ENCODE peak calls at places on chromosomes 7 and 10, in five cellular contexts. One of them, this sample, is unnamed.
A peak's percentile ranks its signal among the peaks of the same experiment; 100 is the strongest.

GRCh38 chr7:77461842-77462241 is 45.7 kb upstream of the GSAP start:
- DNase-seq in thoracic aorta: no peak
- DNase-seq in prostate gland: no peak
- DNase-seq in endodermal cell: no peak
- DNase-seq in colonic mucosa: no peak
- DNase-seq in this sample: no peak

GRCh38 chr10:102384053-102384452 is 11.5 kb upstream of the NFKB2 start:
- DNase-seq in thoracic aorta: no peak
- DNase-seq in prostate gland: no peak
- DNase-seq in endodermal cell: peak; percentile 82
- DNase-seq in colonic mucosa: no peak
- DNase-seq in this sample: no peak

GRCh38 chr10:18866852-18867251 is 181.7 kb upstream of the MALRD1 start:
- DNase-seq in thoracic aorta: no peak
- DNase-seq in prostate gland: no peak
- DNase-seq in endodermal cell: no peak
- DNase-seq in colonic mucosa: no peak
- DNase-seq in this sample: no peak

GRCh38 chr7:90211391-90212148 is at the start of gene STEAP2:
- DNase-seq in thoracic aorta: peak; percentile 57
- DNase-seq in prostate gland: peak; percentile 90
- DNase-seq in endodermal cell: peak; percentile 96
- DNase-seq in colonic mucosa: peak; percentile 89
- DNase-seq in this sample: peak; percentile 94

GRCh38 chr7:66205736-66206080 is 574 bp downstream of the TPST1 start:
- DNase-seq in thoracic aorta: no peak
- DNase-seq in prostate gland: no peak
- DNase-seq in endodermal cell: no peak
- DNase-seq in colonic mucosa: no peak
- DNase-seq in this sample: no peak

GRCh38 chr10:33071857-33072256 is 113.8 kb upstream of the ITGB1 start:
- DNase-seq in thoracic aorta: no peak
- DNase-seq in prostate gland: no peak
- DNase-seq in endodermal cell: no peak
- DNase-seq in colonic mucosa: no peak
- DNase-seq in this sample: no peak

GRCh38 chr7:25239888-25240287 is 11.6 kb upstream of the NPVF start:
- DNase-seq in thoracic aorta: no peak
- DNase-seq in prostate gland: no peak
- DNase-seq in endodermal cell: no peak
- DNase-seq in colonic mucosa: no peak
- DNase-seq in this sample: no peak

GRCh38 chr10:111078505-111079185 is 1.8 kb downstream of the ADRA2A start:
- DNase-seq in thoracic aorta: no peak
- DNase-seq in prostate gland: no peak
- DNase-seq in endodermal cell: peak; percentile 71
- DNase-seq in colonic mucosa: no peak
- DNase-seq in this sample: no peak

GRCh38 chr10:132299381-132300336 is 8.1 kb downstream of the STK32C start:
- DNase-seq in thoracic aorta: no peak
- DNase-seq in prostate gland: no peak
- DNase-seq in endodermal cell: peak; percentile 45
- DNase-seq in colonic mucosa: no peak
- DNase-seq in this sample: no peak

GRCh38 chr10:118958984-118959916 is 70.3 kb upstream of the NANOS1 start:
- DNase-seq in thoracic aorta: no peak
- DNase-seq in prostate gland: peak; percentile 32
- DNase-seq in endodermal cell: peak; percentile 49
- DNase-seq in colonic mucosa: no peak
- DNase-seq in this sample: no peak

GRCh38 chr7:44776211-44776610 is 20.3 kb upstream of the PPIA start:
- DNase-seq in thoracic aorta: no peak
- DNase-seq in prostate gland: no peak
- DNase-seq in endodermal cell: no peak
- DNase-seq in colonic mucosa: no peak
- DNase-seq in this sample: no peak

GRCh38 chr7:81111358-81111757 is 192.5 kb upstream of the SEMA3C start:
- DNase-seq in thoracic aorta: no peak
- DNase-seq in prostate gland: no peak
- DNase-seq in endodermal cell: no peak
- DNase-seq in colonic mucosa: no peak
- DNase-seq in this sample: no peak

GRCh38 chr7:1697499-1698125 is 27.5 kb downstream of the ELFN1 start:
- DNase-seq in thoracic aorta: no peak
- DNase-seq in prostate gland: no peak
- DNase-seq in endodermal cell: peak; percentile 53
- DNase-seq in colonic mucosa: no peak
- DNase-seq in this sample: peak; percentile 2

GRCh38 chr7:2527505-2528464 is 8.2 kb downstream of the LFNG start:
- DNase-seq in thoracic aorta: no peak
- DNase-seq in prostate gland: peak; percentile 69
- DNase-seq in endodermal cell: no peak
- DNase-seq in colonic mucosa: peak; percentile 81
- DNase-seq in this sample: peak; percentile 75

GRCh38 chr7:155466814-155467675 is 9.1 kb downstream of the EN2 start:
- DNase-seq in thoracic aorta: no peak
- DNase-seq in prostate gland: no peak
- DNase-seq in endodermal cell: peak; percentile 95
- DNase-seq in colonic mucosa: no peak
- DNase-seq in this sample: no peak

GRCh38 chr7:124536156-124536762 is 229.3 kb downstream of the GPR37 start:
- DNase-seq in thoracic aorta: no peak
- DNase-seq in prostate gland: no peak
- DNase-seq in endodermal cell: no peak
- DNase-seq in colonic mucosa: no peak
- DNase-seq in this sample: no peak

GRCh38 chr10:100304414-100304813 is 17.9 kb upstream of the BLOC1S2 start:
- DNase-seq in thoracic aorta: no peak
- DNase-seq in prostate gland: no peak
- DNase-seq in endodermal cell: no peak
- DNase-seq in colonic mucosa: no peak
- DNase-seq in this sample: no peak

GRCh38 chr7:148296994-148297644 is 293.4 kb upstream of the C7orf33 start:
- DNase-seq in thoracic aorta: no peak
- DNase-seq in prostate gland: no peak
- DNase-seq in endodermal cell: no peak
- DNase-seq in colonic mucosa: no peak
- DNase-seq in this sample: peak; percentile 11

GRCh38 chr10:111114931-111115500 is 38.2 kb downstream of the ADRA2A start:
- DNase-seq in thoracic aorta: no peak
- DNase-seq in prostate gland: no peak
- DNase-seq in endodermal cell: peak; percentile 46
- DNase-seq in colonic mucosa: no peak
- DNase-seq in this sample: no peak

GRCh38 chr7:139915864-139916716 is 87.0 kb downstream of the TBXAS1 start:
- DNase-seq in thoracic aorta: peak; percentile 13
- DNase-seq in prostate gland: peak; percentile 39
- DNase-seq in endodermal cell: no peak
- DNase-seq in colonic mucosa: peak; percentile 30
- DNase-seq in this sample: no peak

GRCh38 chr10:78258303-78259030 is 224.8 kb downstream of the RPS24 start:
- DNase-seq in thoracic aorta: no peak
- DNase-seq in prostate gland: no peak
- DNase-seq in endodermal cell: no peak
- DNase-seq in colonic mucosa: no peak
- DNase-seq in this sample: no peak

GRCh38 chr10:103712146-103712545 is 143.2 kb downstream of the SH3PXD2A start:
- DNase-seq in thoracic aorta: no peak
- DNase-seq in prostate gland: no peak
- DNase-seq in endodermal cell: no peak
- DNase-seq in colonic mucosa: no peak
- DNase-seq in this sample: no peak

GRCh38 chr10:46541017-46541661 is 15.3 kb downstream of the GPRIN2 start:
- DNase-seq in thoracic aorta: no peak
- DNase-seq in prostate gland: no peak
- DNase-seq in endodermal cell: peak; percentile 95
- DNase-seq in colonic mucosa: peak; percentile 71
- DNase-seq in this sample: peak; percentile 51

GRCh38 chr10:117159390-117159789 is 21.3 kb upstream of the VAX1 start:
- DNase-seq in thoracic aorta: no peak
- DNase-seq in prostate gland: no peak
- DNase-seq in endodermal cell: peak; percentile 93
- DNase-seq in colonic mucosa: no peak
- DNase-seq in this sample: no peak

GRCh38 chr7:158357898-158358821 is 229.5 kb downstream of the PTPRN2 start:
- DNase-seq in thoracic aorta: no peak
- DNase-seq in prostate gland: no peak
- DNase-seq in endodermal cell: peak; percentile 29
- DNase-seq in colonic mucosa: no peak
- DNase-seq in this sample: no peak

GRCh38 chr7:14252458-14252857 is 263.0 kb upstream of the ETV1 start:
- DNase-seq in thoracic aorta: no peak
- DNase-seq in prostate gland: no peak
- DNase-seq in endodermal cell: no peak
- DNase-seq in colonic mucosa: no peak
- DNase-seq in this sample: no peak

GRCh38 chr10:83522881-83523386 is 616.4 kb upstream of the GHITM start:
- DNase-seq in thoracic aorta: no peak
- DNase-seq in prostate gland: no peak
- DNase-seq in endodermal cell: no peak
- DNase-seq in colonic mucosa: no peak
- DNase-seq in this sample: no peak

GRCh38 chr10:131858583-131859340 is 42.0 kb upstream of the PPP2R2D start:
- DNase-seq in thoracic aorta: no peak
- DNase-seq in prostate gland: no peak
- DNase-seq in endodermal cell: peak; percentile 42
- DNase-seq in colonic mucosa: no peak
- DNase-seq in this sample: peak; percentile 23

GRCh38 chr10:28077889-28078288 is 79.0 kb upstream of the ODAD2 start:
- DNase-seq in thoracic aorta: no peak
- DNase-seq in prostate gland: no peak
- DNase-seq in endodermal cell: no peak
- DNase-seq in colonic mucosa: no peak
- DNase-seq in this sample: no peak

GRCh38 chr10:28922861-28923260 is 245.5 kb downstream of the BAMBI start:
- DNase-seq in thoracic aorta: no peak
- DNase-seq in prostate gland: no peak
- DNase-seq in endodermal cell: no peak
- DNase-seq in colonic mucosa: no peak
- DNase-seq in this sample: no peak

GRCh38 chr10:79298403-79299244 is 48.6 kb upstream of the PPIF start:
- DNase-seq in thoracic aorta: peak; percentile 82
- DNase-seq in prostate gland: no peak
- DNase-seq in endodermal cell: no peak
- DNase-seq in colonic mucosa: peak; percentile 68
- DNase-seq in this sample: peak; percentile 23

GRCh38 chr10:86344714-86345161 is 21.9 kb downstream of the GRID1 start:
- DNase-seq in thoracic aorta: no peak
- DNase-seq in prostate gland: no peak
- DNase-seq in endodermal cell: no peak
- DNase-seq in colonic mucosa: no peak
- DNase-seq in this sample: no peak

GRCh38 chr7:192701-193536 is 548 bp downstream of the FAM20C start:
- DNase-seq in thoracic aorta: no peak
- DNase-seq in prostate gland: no peak
- DNase-seq in endodermal cell: peak; percentile 60
- DNase-seq in colonic mucosa: peak; percentile 51
- DNase-seq in this sample: no peak

GRCh38 chr7:42691030-42691639 is 220.7 kb downstream of the C7orf25 start:
- DNase-seq in thoracic aorta: no peak
- DNase-seq in prostate gland: peak; percentile 21
- DNase-seq in endodermal cell: peak; percentile 82
- DNase-seq in colonic mucosa: peak; percentile 27
- DNase-seq in this sample: peak; percentile 42

GRCh38 chr7:158999496-158999895 is 143.1 kb downstream of the DYNC2I1 start:
- DNase-seq in thoracic aorta: no peak
- DNase-seq in prostate gland: no peak
- DNase-seq in endodermal cell: no peak
- DNase-seq in colonic mucosa: no peak
- DNase-seq in this sample: no peak

GRCh38 chr7:50509459-50509858 is 55.7 kb downstream of the DDC start:
- DNase-seq in thoracic aorta: no peak
- DNase-seq in prostate gland: no peak
- DNase-seq in endodermal cell: no peak
- DNase-seq in colonic mucosa: no peak
- DNase-seq in this sample: no peak

GRCh38 chr10:79400567-79401004 is 44.8 kb downstream of the ZCCHC24 start:
- DNase-seq in thoracic aorta: no peak
- DNase-seq in prostate gland: no peak
- DNase-seq in endodermal cell: peak; percentile 90
- DNase-seq in colonic mucosa: peak; percentile 62
- DNase-seq in this sample: no peak

GRCh38 chr10:21488246-21488953 is 37.1 kb downstream of the SKIDA1 start:
- DNase-seq in thoracic aorta: no peak
- DNase-seq in prostate gland: no peak
- DNase-seq in endodermal cell: peak; percentile 23
- DNase-seq in colonic mucosa: no peak
- DNase-seq in this sample: no peak
- H3K4me1 ChIP-seq in thoracic aorta: no peaks in the 10 kb centered on the region
- H3K4me1 ChIP-seq in prostate gland: no peaks in the 10 kb centered on the region
- H3K4me1 ChIP-seq in endodermal cell: no peaks in the 10 kb centered on the region
- H3K4me1 ChIP-seq in colonic mucosa: no peaks in the 10 kb centered on the region
- H3K4me1 ChIP-seq in this sample: peaks cover 3% of the 10 kb centered on the region

DNA sequence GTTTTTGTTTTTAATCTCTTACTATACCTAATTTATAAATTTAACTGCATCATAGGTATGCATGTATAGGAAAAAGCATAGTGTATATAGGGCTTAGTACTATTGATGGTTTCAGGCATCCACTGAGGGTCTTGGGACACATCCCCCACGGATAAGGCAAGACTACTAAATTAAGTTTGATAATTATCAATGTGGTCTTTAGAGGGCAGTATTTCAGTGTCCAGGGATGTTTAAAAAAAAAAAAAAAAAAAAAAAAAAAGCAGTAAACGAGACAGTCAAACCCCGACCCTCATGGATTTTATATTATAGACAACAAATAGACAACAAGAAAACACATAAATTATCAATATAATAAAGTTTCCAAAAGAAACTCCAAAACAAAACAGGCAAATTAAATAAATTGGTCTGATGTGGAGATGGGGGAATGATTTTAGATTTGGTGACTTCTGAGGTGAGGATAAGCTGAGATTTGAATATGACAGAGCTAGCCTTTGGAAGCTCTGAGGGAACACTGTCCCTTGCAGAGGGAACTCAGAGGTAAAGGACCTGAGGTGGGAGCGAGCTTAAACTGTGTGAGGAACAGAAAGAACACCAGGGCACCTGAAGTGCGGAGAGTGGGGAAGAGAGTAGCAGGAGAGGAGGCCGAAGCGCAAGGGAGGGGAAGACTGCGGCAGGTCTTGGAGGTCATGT is 14.8 kb downstream of the ACSM6 start:
- DNase-seq in thoracic aorta: no peak
- DNase-seq in prostate gland: no peak
- DNase-seq in endodermal cell: peak; percentile 60
- DNase-seq in colonic mucosa: no peak
- DNase-seq in this sample: no peak
- TF ChIP-seq CTCF in thoracic aorta: peak; percentile 11
- TF ChIP-seq CTCF in prostate gland: no peak
- TF ChIP-seq CTCF in endodermal cell: peak; percentile 68
- TF ChIP-seq CTCF in colonic mucosa: peak; percentile 17
- TF ChIP-seq CTCF in this sample: peak; percentile 37

GRCh38 chr7:38178695-38179344 is 775 bp downstream of the STARD3NL start:
- DNase-seq in thoracic aorta: no peak
- DNase-seq in prostate gland: no peak
- DNase-seq in endodermal cell: no peak
- DNase-seq in colonic mucosa: no peak
- DNase-seq in this sample: no peak
- H3K4me3 ChIP-seq in thoracic aorta: peak overlapping the region; percentile 97
- H3K4me3 ChIP-seq in prostate gland: peak overlapping the region; percentile 69
- H3K4me3 ChIP-seq in endodermal cell: peak overlapping the region; percentile 98
- H3K4me3 ChIP-seq in colonic mucosa: peak overlapping the region; percentile 64
- H3K4me3 ChIP-seq in this sample: peak overlapping the region; percentile 76

GRCh38 chr10:19915816-19916215 is 99.6 kb downstream of the PLXDC2 start:
- DNase-seq in thoracic aorta: no peak
- DNase-seq in prostate gland: no peak
- DNase-seq in endodermal cell: no peak
- DNase-seq in colonic mucosa: no peak
- DNase-seq in this sample: no peak
- H3K4me1 ChIP-seq in thoracic aorta: peaks cover 58% of the 10 kb centered on the region
- H3K4me1 ChIP-seq in prostate gland: peaks cover 3% of the 10 kb centered on the region
- H3K4me1 ChIP-seq in endodermal cell: no peaks in the 10 kb centered on the region
- H3K4me1 ChIP-seq in colonic mucosa: no peaks in the 10 kb centered on the region
- H3K4me1 ChIP-seq in this sample: no peaks in the 10 kb centered on the region

This sample was measured in Caco-2.